ENCODE peak calls at places on chromosomes 5 and 9, in five cellular contexts. X is pancreas, M is sigmoid colon, R is left ventricle myocardium inferior, H is dorsolateral prefrontal cortex. G is an unnamed sample.

GRCh38 chr9:107043886-107044285 is 180.9 kb downstream of the ZNF462 start:
- DNase-seq in X (no peak), M (peak; percentile 69), R (no peak), H (no peak), G (no peak)

GRCh38 chr5:122419195-122419894 is 107.3 kb downstream of the SNCAIP start:
- DNase-seq in X (no peak), M (no peak), R (no peak), H (no peak), G (no peak)

GRCh38 chr5:83360573-83360972 is 111.0 kb upstream of the VCAN start:
- DNase-seq in X (no peak), M (no peak), R (no peak), H (no peak), G (no peak)

GRCh38 chr9:112248722-112249121 is 73.6 kb upstream of the SUSD1 start:
- DNase-seq in X (no peak), M (no peak), R (no peak), H (no peak), G (no peak)

GRCh38 chr9:118059520-118060278 is 355.5 kb downstream of the TLR4 start:
- DNase-seq in X (peak; percentile 9), M (no peak), R (no peak), H (no peak), G (peak; percentile 1)

GRCh38 chr5:5751496-5751895 is 329.0 kb downstream of the ICE1 start:
- DNase-seq in X (no peak), M (no peak), R (no peak), H (no peak), G (no peak)

GRCh38 chr9:133342083-133342406 is 5.9 kb downstream of the MED22 start:
- DNase-seq in X (no peak), M (no peak), R (no peak), H (no peak), G (no peak)

GRCh38 chr5:5490774-5491347 is 68.4 kb downstream of the ICE1 start:
- DNase-seq in X (no peak), M (no peak), R (no peak), H (no peak), G (no peak)

GRCh38 chr9:137139468-137140150 is 655 bp downstream of the GRIN1 start:
- DNase-seq in X (no peak), M (no peak), R (no peak), H (no peak), G (no peak)

GRCh38 chr5:158770506-158770905 is 329.2 kb downstream of the EBF1 start:
- DNase-seq in X (no peak), M (no peak), R (no peak), H (no peak), G (no peak)

GRCh38 chr9:131306397-131306997 is 17.0 kb downstream of the PLPP7 start:
- DNase-seq in X (no peak), M (no peak), R (no peak), H (no peak), G (no peak)
- H3K27ac ChIP-seq in X (no peak overlapping the region), M (no peak overlapping the region), R (peak overlapping the region; percentile 80), H (no peak overlapping the region), G (no peak overlapping the region)

GRCh38 chr9:69153707-69154521 is 20.2 kb upstream of the TJP2 start:
- DNase-seq in X (no peak), M (no peak), R (no peak), H (no peak), G (no peak)

GRCh38 chr9:69158471-69158870 is 15.6 kb upstream of the TJP2 start:
- DNase-seq in X (no peak), M (no peak), R (no peak), H (no peak), G (no peak)

GRCh38 chr9:69155341-69156030 is 18.6 kb upstream of the TJP2 start:
- DNase-seq in X (no peak), M (no peak), R (no peak), H (no peak), G (no peak)

GRCh38 chr9:69157751-69158466 is 16.2 kb upstream of the TJP2 start:
- DNase-seq in X (no peak), M (no peak), R (no peak), H (no peak), G (no peak)
- H3K27ac ChIP-seq in X (no peak overlapping the region), M (no peak overlapping the region), R (no peak overlapping the region), H (no peak overlapping the region), G (no peak overlapping the region)

DNA sequence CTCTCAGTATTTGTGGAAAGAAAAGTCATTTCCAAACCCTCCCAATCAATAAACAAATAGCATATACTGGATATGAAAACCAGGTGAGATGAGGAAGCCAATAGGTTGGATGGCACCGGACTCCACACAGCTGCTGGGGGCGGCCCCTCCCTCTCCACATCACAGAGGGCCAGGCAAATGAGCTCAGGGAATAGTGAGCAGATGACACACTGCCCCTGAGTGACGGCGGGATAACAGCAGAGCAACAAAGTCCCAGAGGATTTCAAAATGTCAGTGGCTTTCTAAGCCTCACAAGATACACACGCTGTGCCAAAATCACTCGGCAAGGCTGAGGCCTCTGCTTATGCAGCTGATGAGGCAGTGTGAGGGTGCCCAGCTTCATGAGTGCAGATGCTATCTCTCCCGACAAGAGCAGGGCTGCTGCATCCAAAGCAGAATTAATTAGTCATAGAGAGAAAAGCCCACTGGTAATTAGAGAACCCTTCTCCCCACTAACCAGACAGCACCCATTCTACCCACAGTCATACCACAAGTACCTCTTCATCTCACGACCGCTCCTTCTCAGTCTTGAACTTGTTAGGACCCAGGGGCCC is 235.0 kb upstream of the NFIL3 start:
- DNase-seq in X (no peak), M (no peak), R (no peak), H (no peak), G (no peak)
- H3K27ac ChIP-seq in X (no peak overlapping the region), M (no peak overlapping the region), R (no peak overlapping the region), H (no peak overlapping the region), G (no peak overlapping the region)

GRCh38 chr5:17401509-17402290 is 96.3 kb upstream of the TAF11L2 start:
- DNase-seq in X (no peak), M (no peak), R (no peak), H (no peak), G (no peak)
- H3K27ac ChIP-seq in X (no peak overlapping the region), M (no peak overlapping the region), R (no peak overlapping the region), H (no peak overlapping the region), G (no peak overlapping the region)

GRCh38 chr9:86521322-86521721 is 167.1 kb upstream of the TUT7 start:
- DNase-seq in X (no peak), M (no peak), R (no peak), H (no peak), G (no peak)

GRCh38 chr9:86521936-86522335 is 167.7 kb upstream of the TUT7 start:
- DNase-seq in X (no peak), M (no peak), R (no peak), H (no peak), G (no peak)

GRCh38 chr9:86516564-86516963 is 162.4 kb upstream of the TUT7 start:
- DNase-seq in X (no peak), M (peak; percentile 56), R (no peak), H (no peak), G (no peak)

GRCh38 chr9:86517475-86517874 is 163.3 kb upstream of the TUT7 start:
- DNase-seq in X (no peak), M (no peak), R (no peak), H (no peak), G (no peak)

DNA sequence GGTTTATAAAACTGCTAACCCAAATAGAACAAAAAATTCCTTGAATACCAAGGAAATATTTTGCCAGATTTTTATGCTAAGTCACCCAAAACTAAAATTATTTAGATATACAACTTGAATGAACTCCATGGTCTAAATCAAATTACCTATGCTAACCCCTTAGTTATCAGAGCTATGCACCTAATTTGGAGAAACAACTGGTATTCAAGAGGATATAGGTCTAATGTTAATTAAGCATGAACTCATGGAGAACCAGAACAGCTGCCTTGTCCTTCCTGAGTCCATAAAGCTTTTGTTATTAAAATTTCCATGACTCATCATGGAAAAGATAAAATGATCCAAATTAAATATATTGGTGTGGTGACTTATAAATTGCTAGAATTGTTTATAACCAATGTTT is 165.0 kb upstream of the TUT7 start:
- DNase-seq in X (no peak), M (no peak), R (no peak), H (no peak), G (no peak)
- H3K27ac ChIP-seq in X (no peak overlapping the region), M (no peak overlapping the region), R (no peak overlapping the region), H (no peak overlapping the region), G (no peak overlapping the region)

GRCh38 chr9:121674952-121675351 is 23.5 kb downstream of the DAB2IP start:
- DNase-seq in X (no peak), M (no peak), R (no peak), H (peak; percentile 56), G (no peak)
- H3K27ac ChIP-seq in X (no peak overlapping the region), M (no peak overlapping the region), R (peak overlapping the region; percentile 53), H (no peak overlapping the region), G (no peak overlapping the region)

GRCh38 chr9:97502984-97503861 is 1.8 kb downstream of the TMOD1 start:
- DNase-seq in X (peak; percentile 25), M (no peak), R (no peak), H (no peak), G (no peak)
- H3K27ac ChIP-seq in X (peak overlapping the region; percentile 79), M (peak overlapping the region; percentile 84), R (peak overlapping the region; percentile 92), H (peak overlapping the region; percentile 86), G (peak overlapping the region; percentile 16)

G was measured in substantia nigra.